ENCODE peak calls at places on chromosomes 3 and 15, in five cellular contexts. One of them, this sample, is unnamed.

GRCh38 chr15:91445701-91446100 is 345.6 kb downstream of the SV2B start:
- DNase-seq in fibroblast of lung: no peak
- DNase-seq in A549: no peak
- DNase-seq in Panc1: no peak
- DNase-seq in stomach: no peak
- DNase-seq in this sample: no peak

GRCh38 chr3:184337315-184337714 is at the start of gene FAM131A:
- DNase-seq in fibroblast of lung: peak; percentile 43
- DNase-seq in A549: no peak
- DNase-seq in Panc1: no peak
- DNase-seq in stomach: no peak
- DNase-seq in this sample: no peak

GRCh38 chr3:184423567-184423966 is 43.7 kb downstream of the CHRD start:
- DNase-seq in fibroblast of lung: no peak
- DNase-seq in A549: no peak
- DNase-seq in Panc1: no peak
- DNase-seq in stomach: no peak
- DNase-seq in this sample: no peak

GRCh38 chr3:127004641-127005397 is 21.9 kb downstream of the PLXNA1 start:
- DNase-seq in fibroblast of lung: no peak
- DNase-seq in A549: no peak
- DNase-seq in Panc1: no peak
- DNase-seq in stomach: no peak
- DNase-seq in this sample: no peak

GRCh38 chr15:57048930-57049550 is 130.6 kb downstream of the TCF12 start:
- DNase-seq in fibroblast of lung: no peak
- DNase-seq in A549: no peak
- DNase-seq in Panc1: no peak
- DNase-seq in stomach: no peak
- DNase-seq in this sample: no peak

GRCh38 chr15:25795712-25796111 is 67.4 kb downstream of the ATP10A start:
- DNase-seq in fibroblast of lung: no peak
- DNase-seq in A549: no peak
- DNase-seq in Panc1: no peak
- DNase-seq in stomach: no peak
- DNase-seq in this sample: no peak

GRCh38 chr15:89813381-89814111 is 1.1 kb downstream of the ANPEP start:
- DNase-seq in fibroblast of lung: no peak
- DNase-seq in A549: no peak
- DNase-seq in Panc1: no peak
- DNase-seq in stomach: no peak
- DNase-seq in this sample: no peak

GRCh38 chr3:126925411-126926171 is 57.3 kb upstream of the PLXNA1 start:
- DNase-seq in fibroblast of lung: no peak
- DNase-seq in A549: no peak
- DNase-seq in Panc1: no peak
- DNase-seq in stomach: no peak
- DNase-seq in this sample: no peak

GRCh38 chr3:129793947-129794318 is 99.6 kb downstream of the TMCC1 start:
- DNase-seq in fibroblast of lung: no peak
- DNase-seq in A549: no peak
- DNase-seq in Panc1: no peak
- DNase-seq in stomach: no peak
- DNase-seq in this sample: peak; percentile 27

GRCh38 chr3:130892759-130893239 is 1.1 kb upstream of the ATP2C1 start:
- DNase-seq in fibroblast of lung: peak; percentile 86
- DNase-seq in A549: peak; percentile 73
- DNase-seq in Panc1: peak; percentile 80
- DNase-seq in stomach: peak; percentile 74
- DNase-seq in this sample: peak; percentile 80

GRCh38 chr15:101105059-101105851 is 146.6 kb downstream of the CHSY1 start:
- DNase-seq in fibroblast of lung: no peak
- DNase-seq in A549: no peak
- DNase-seq in Panc1: no peak
- DNase-seq in stomach: no peak
- DNase-seq in this sample: no peak

GRCh38 chr3:56836276-56837163 is 34.8 kb upstream of the ARHGEF3 start:
- DNase-seq in fibroblast of lung: no peak
- DNase-seq in A549: no peak
- DNase-seq in Panc1: no peak
- DNase-seq in stomach: no peak
- DNase-seq in this sample: no peak

GRCh38 chr15:25091421-25092158 is 136.8 kb downstream of the SNRPN start:
- DNase-seq in fibroblast of lung: no peak
- DNase-seq in A549: no peak
- DNase-seq in Panc1: no peak
- DNase-seq in stomach: no peak
- DNase-seq in this sample: no peak

GRCh38 chr3:42655980-42656679 is 2.6 kb downstream of the ZBTB47 start:
- DNase-seq in fibroblast of lung: peak; percentile 48
- DNase-seq in A549: no peak
- DNase-seq in Panc1: no peak
- DNase-seq in stomach: no peak
- DNase-seq in this sample: no peak

GRCh38 chr3:8503871-8504610 is 2.4 kb downstream of the LMCD1 start:
- DNase-seq in fibroblast of lung: no peak
- DNase-seq in A549: peak; percentile 42
- DNase-seq in Panc1: no peak
- DNase-seq in stomach: no peak
- DNase-seq in this sample: no peak

GRCh38 chr3:146374146-146374545 is 95.2 kb downstream of the PLSCR2 start:
- DNase-seq in fibroblast of lung: peak; percentile 87
- DNase-seq in A549: peak; percentile 47
- DNase-seq in Panc1: no peak
- DNase-seq in stomach: no peak
- DNase-seq in this sample: no peak

GRCh38 chr3:137803215-137803614 is 39.1 kb downstream of the SOX14 start:
- DNase-seq in fibroblast of lung: no peak
- DNase-seq in A549: no peak
- DNase-seq in Panc1: no peak
- DNase-seq in stomach: no peak
- DNase-seq in this sample: no peak

GRCh38 chr3:100641471-100642032 is 32.2 kb downstream of the ADGRG7 start:
- DNase-seq in fibroblast of lung: no peak
- DNase-seq in A549: no peak
- DNase-seq in Panc1: no peak
- DNase-seq in stomach: no peak
- DNase-seq in this sample: no peak

GRCh38 chr15:62306851-62307504 is 141.9 kb upstream of the C2CD4B start:
- DNase-seq in fibroblast of lung: peak; percentile 79
- DNase-seq in A549: peak; percentile 88
- DNase-seq in Panc1: peak; percentile 25
- DNase-seq in stomach: peak; percentile 64
- DNase-seq in this sample: peak; percentile 69

GRCh38 chr3:64460877-64461276 is 226.9 kb downstream of the ADAMTS9 start:
- DNase-seq in fibroblast of lung: peak; percentile 86
- DNase-seq in A549: no peak
- DNase-seq in Panc1: no peak
- DNase-seq in stomach: no peak
- DNase-seq in this sample: no peak

GRCh38 chr3:48119495-48120193 is 68.6 kb downstream of the CDC25A start:
- DNase-seq in fibroblast of lung: peak; percentile 75
- DNase-seq in A549: no peak
- DNase-seq in Panc1: no peak
- DNase-seq in stomach: peak; percentile 26
- DNase-seq in this sample: no peak

GRCh38 chr15:77944002-77944867 is 133.3 kb downstream of the TBC1D2B start:
- DNase-seq in fibroblast of lung: peak; percentile 70
- DNase-seq in A549: peak; percentile 68
- DNase-seq in Panc1: no peak
- DNase-seq in stomach: peak; percentile 80
- DNase-seq in this sample: peak; percentile 85

GRCh38 chr3:53238051-53238850 is 17.6 kb downstream of the TKT start:
- DNase-seq in fibroblast of lung: peak; percentile 94
- DNase-seq in A549: peak; percentile 97
- DNase-seq in Panc1: no peak
- DNase-seq in stomach: peak; percentile 51
- DNase-seq in this sample: no peak

GRCh38 chr3:150183619-150184425 is 213.1 kb upstream of the PFN2 start:
- DNase-seq in fibroblast of lung: peak; percentile 86
- DNase-seq in A549: peak; percentile 83
- DNase-seq in Panc1: peak; percentile 68
- DNase-seq in stomach: peak; percentile 61
- DNase-seq in this sample: peak; percentile 75
- H3K4me3 ChIP-seq in fibroblast of lung: peak overlapping the region; percentile 50
- H3K4me3 ChIP-seq in A549: peak overlapping the region; percentile 39
- H3K4me3 ChIP-seq in Panc1: peak overlapping the region; percentile 59
- H3K4me3 ChIP-seq in stomach: peak overlapping the region; percentile 29
- H3K4me3 ChIP-seq in this sample: peak overlapping the region; percentile 64

DNA sequence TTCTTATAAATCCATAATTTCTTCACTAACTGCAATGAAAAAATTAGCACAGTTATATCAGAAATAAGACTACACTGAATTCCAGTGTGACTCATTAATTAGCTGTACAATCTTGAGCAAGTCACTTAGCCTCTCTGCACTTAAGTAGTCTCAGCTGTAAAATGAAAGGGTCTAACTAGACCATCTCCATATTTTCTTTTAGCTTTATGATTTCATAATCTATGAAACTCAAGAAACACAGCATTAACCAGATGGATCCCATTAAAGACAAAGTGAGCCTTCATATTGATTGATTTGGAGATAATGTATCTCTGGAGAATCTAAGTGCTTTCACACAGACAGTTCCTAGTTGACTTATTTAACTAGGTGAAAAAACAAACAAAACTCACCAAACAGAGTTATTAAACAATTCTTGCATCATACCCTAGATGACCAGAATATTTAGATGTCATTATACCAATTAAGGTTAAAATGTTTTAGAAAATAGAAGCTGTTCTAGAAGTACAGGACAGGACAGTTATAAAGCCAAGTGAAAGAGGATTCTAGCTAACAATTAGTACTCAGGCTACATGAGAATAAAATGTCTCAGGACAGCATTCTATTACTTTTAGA is 11.2 kb downstream of the CSNK1G1 start:
- DNase-seq in fibroblast of lung: peak; percentile 43
- DNase-seq in A549: no peak
- DNase-seq in Panc1: no peak
- DNase-seq in stomach: no peak
- DNase-seq in this sample: no peak
- TF ChIP-seq CTCF in fibroblast of lung: no peak
- TF ChIP-seq CTCF in A549: no peak
- TF ChIP-seq CTCF in Panc1: no peak
- TF ChIP-seq CTCF in stomach: no peak
- TF ChIP-seq CTCF in this sample: no peak

DNA sequence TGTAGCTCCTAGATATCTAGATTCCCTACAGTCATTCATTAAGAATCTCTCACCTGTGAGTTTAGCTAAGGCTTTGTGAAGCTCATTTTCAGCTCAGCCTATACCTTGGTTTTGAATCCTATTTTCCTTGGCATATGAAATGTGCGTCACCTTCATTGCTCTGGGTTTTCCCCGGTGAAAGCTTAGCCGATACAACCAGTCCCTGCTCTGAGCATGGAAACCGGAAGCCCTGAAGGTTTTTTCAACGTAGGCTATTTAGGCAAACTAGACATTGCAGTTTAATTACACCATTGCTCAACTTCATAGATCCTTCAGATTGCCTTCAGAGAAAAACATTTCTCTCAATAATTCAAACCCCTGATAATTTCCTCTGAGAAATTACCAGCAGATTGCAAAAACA is 206.8 kb upstream of the TPRG1 start:
- DNase-seq in fibroblast of lung: no peak
- DNase-seq in A549: no peak
- DNase-seq in Panc1: no peak
- DNase-seq in stomach: no peak
- DNase-seq in this sample: no peak
- H3K4me1 ChIP-seq in fibroblast of lung: no peaks in the 10 kb centered on the region
- H3K4me1 ChIP-seq in A549: no peaks in the 10 kb centered on the region
- H3K4me1 ChIP-seq in Panc1: no peaks in the 10 kb centered on the region
- H3K4me1 ChIP-seq in stomach: no peaks in the 10 kb centered on the region
- H3K4me1 ChIP-seq in this sample: peaks cover 2% of the 10 kb centered on the region

DNA sequence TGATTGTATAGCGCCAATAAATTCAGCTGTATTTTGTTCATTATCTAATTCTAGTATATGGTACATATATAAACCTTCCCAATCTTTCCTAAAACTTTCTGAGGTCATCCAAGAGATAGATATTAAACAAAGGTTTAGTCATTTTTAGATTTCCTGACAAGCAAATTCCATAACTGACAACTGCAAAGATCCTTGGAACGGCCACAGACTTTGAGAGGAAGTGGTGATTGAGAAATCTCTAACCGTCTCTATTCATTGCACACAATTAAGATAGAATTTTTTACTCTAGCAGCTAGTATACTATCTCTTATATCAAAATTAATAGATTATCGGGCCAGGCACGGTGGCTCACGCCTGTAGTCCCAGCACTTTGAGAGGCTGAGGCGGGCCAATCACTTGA is 4.7 kb downstream of the CSNK1G1 start:
- DNase-seq in fibroblast of lung: peak; percentile 26
- DNase-seq in A549: no peak
- DNase-seq in Panc1: no peak
- DNase-seq in stomach: no peak
- DNase-seq in this sample: no peak
- H3K4me3 ChIP-seq in fibroblast of lung: no peak overlapping the region
- H3K4me3 ChIP-seq in A549: no peak overlapping the region
- H3K4me3 ChIP-seq in Panc1: no peak overlapping the region
- H3K4me3 ChIP-seq in stomach: no peak overlapping the region
- H3K4me3 ChIP-seq in this sample: no peak overlapping the region

DNA sequence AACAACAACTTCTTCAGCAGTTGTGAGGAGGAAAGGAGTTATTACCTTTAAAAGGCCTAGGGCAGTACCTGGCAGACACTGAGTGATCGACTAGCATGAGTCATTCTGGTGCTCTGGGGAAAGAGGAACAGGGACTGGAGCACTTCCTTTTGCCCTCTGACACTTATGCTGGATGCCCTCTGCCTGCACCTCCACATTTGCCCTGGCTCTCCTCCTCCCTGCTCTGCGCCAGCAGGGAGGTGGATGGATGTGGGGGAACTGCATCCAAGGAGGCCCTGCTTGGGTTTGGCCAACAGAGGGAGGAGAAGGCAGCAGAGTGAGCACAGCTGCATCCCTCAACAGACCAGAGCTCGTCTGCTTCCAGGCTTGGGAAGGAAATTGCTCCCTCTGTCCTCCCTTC is 75.1 kb downstream of the SEMA5B start:
- DNase-seq in fibroblast of lung: no peak
- DNase-seq in A549: peak; percentile 25
- DNase-seq in Panc1: no peak
- DNase-seq in stomach: no peak
- DNase-seq in this sample: no peak
- TF ChIP-seq CTCF in fibroblast of lung: no peak
- TF ChIP-seq CTCF in A549: no peak
- TF ChIP-seq CTCF in Panc1: no peak
- TF ChIP-seq CTCF in stomach: no peak
- TF ChIP-seq CTCF in this sample: peak; percentile 30

GRCh38 chr15:97706059-97706458 is 254.4 kb upstream of the ARRDC4 start:
- DNase-seq in fibroblast of lung: no peak
- DNase-seq in A549: no peak
- DNase-seq in Panc1: no peak
- DNase-seq in stomach: no peak
- DNase-seq in this sample: no peak

GRCh38 chr15:97708252-97708651 is 252.3 kb upstream of the ARRDC4 start:
- DNase-seq in fibroblast of lung: no peak
- DNase-seq in A549: no peak
- DNase-seq in Panc1: no peak
- DNase-seq in stomach: no peak
- DNase-seq in this sample: no peak

DNA sequence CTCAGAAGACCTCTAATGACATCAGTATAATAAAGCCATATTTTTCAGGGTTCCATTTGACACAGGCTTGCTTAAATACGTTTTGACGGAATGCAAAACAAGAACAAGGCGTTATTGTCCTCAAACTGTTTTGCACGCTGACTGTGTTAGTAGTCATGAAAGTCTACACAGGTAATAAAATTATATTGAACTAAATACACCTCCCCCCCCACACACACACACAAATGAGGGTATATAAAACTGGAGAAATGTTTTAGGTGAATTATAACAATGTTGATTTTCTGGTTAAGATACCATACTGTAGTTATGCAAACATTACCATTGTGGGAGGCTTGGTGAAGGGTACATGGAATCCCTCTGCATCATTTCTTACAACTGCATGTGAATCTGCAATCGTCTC is 257.1 kb upstream of the ARRDC4 start:
- DNase-seq in fibroblast of lung: no peak
- DNase-seq in A549: no peak
- DNase-seq in Panc1: no peak
- DNase-seq in stomach: no peak
- DNase-seq in this sample: no peak
- H3K4me1 ChIP-seq in fibroblast of lung: no peaks in the 10 kb centered on the region
- H3K4me1 ChIP-seq in A549: no peaks in the 10 kb centered on the region
- H3K4me1 ChIP-seq in Panc1: no peaks in the 10 kb centered on the region
- H3K4me1 ChIP-seq in stomach: no peaks in the 10 kb centered on the region
- H3K4me1 ChIP-seq in this sample: no peaks in the 10 kb centered on the region